ENCODE peak calls at places on chromosome 18, in six cellular contexts. U, W, Q, H, K and Z are unnamed samples.

GRCh38 chr18:63224574-63224973 is 95.0 kb downstream of the BCL2 start:
- DNase-seq in U (no peak), W (no peak), Q (no peak), H (no peak), K (no peak), Z (no peak)

GRCh38 chr18:14947482-14948162 is 199.7 kb downstream of the ANKRD30B start:
- DNase-seq in U (no peak), W (no peak), Q (no peak), H (no peak), K (no peak), Z (no peak)

GRCh38 chr18:48116873-48117630 is 186.6 kb upstream of the SMAD2 start:
- DNase-seq in U (no peak), W (no peak), Q (no peak), H (no peak), K (no peak), Z (no peak)

GRCh38 chr18:8946046-8946838 is 156.3 kb upstream of the NDUFV2 start:
- DNase-seq in U (no peak), W (peak; percentile 94), Q (no peak), H (no peak), K (no peak), Z (no peak)

GRCh38 chr18:8301427-8302172 is 307.6 kb upstream of the RAB12 start:
- DNase-seq in U (no peak), W (peak; percentile 27), Q (no peak), H (no peak), K (no peak), Z (no peak)

GRCh38 chr18:3540805-3541548 is 91.0 kb downstream of the TGIF1 start:
- DNase-seq in U (no peak), W (no peak), Q (no peak), H (no peak), K (no peak), Z (no peak)

GRCh38 chr18:47968006-47968676 is 37.7 kb upstream of the SMAD2 start:
- DNase-seq in U (no peak), W (peak; percentile 63), Q (peak; percentile 93), H (no peak), K (no peak), Z (no peak)

GRCh38 chr18:61589724-61590065 is 256.5 kb downstream of the CDH20 start:
- DNase-seq in U (no peak), W (peak; percentile 87), Q (no peak), H (no peak), K (no peak), Z (no peak)

GRCh38 chr18:77657651-77658308 is 408.1 kb downstream of the GALR1 start:
- DNase-seq in U (peak; percentile 43), W (no peak), Q (no peak), H (no peak), K (no peak), Z (no peak)

GRCh38 chr18:3214855-3215637 is 4.7 kb downstream of the MYOM1 start:
- DNase-seq in U (no peak), W (no peak), Q (peak; percentile 35), H (no peak), K (no peak), Z (no peak)

GRCh38 chr18:69257861-69258458 is 142.7 kb upstream of the DOK6 start:
- DNase-seq in U (no peak), W (peak; percentile 90), Q (no peak), H (no peak), K (no peak), Z (no peak)

GRCh38 chr18:62957885-62958472 is 242.6 kb downstream of the PHLPP1 start:
- DNase-seq in U (no peak), W (peak; percentile 59), Q (peak; percentile 79), H (peak; percentile 24), K (peak; percentile 33), Z (no peak)

GRCh38 chr18:13545955-13546354 is 180.4 kb downstream of the FAM210A start:
- DNase-seq in U (peak; percentile 42), W (no peak), Q (no peak), H (no peak), K (no peak), Z (no peak)

GRCh38 chr18:45772081-45772480 is 48.1 kb downstream of the SLC14A1 start:
- DNase-seq in U (no peak), W (no peak), Q (no peak), H (no peak), K (no peak), Z (no peak)

GRCh38 chr18:67669993-67670671 is 153.6 kb upstream of the DSEL start:
- DNase-seq in U (no peak), W (peak; percentile 79), Q (no peak), H (no peak), K (no peak), Z (no peak)

GRCh38 chr18:33020877-33021276 is 248.1 kb upstream of the KLHL14 start:
- DNase-seq in U (no peak), W (no peak), Q (no peak), H (no peak), K (no peak), Z (no peak)

GRCh38 chr18:48563027-48563426 is 24.2 kb downstream of the CTIF start:
- DNase-seq in U (no peak), W (peak; percentile 56), Q (no peak), H (no peak), K (peak; percentile 36), Z (no peak)

GRCh38 chr18:27428716-27429475 is 243.8 kb upstream of the CHST9 start:
- DNase-seq in U (no peak), W (no peak), Q (no peak), H (no peak), K (no peak), Z (no peak)

GRCh38 chr18:9546468-9546867 is 67.9 kb downstream of the PPP4R1 start:
- DNase-seq in U (no peak), W (no peak), Q (no peak), H (no peak), K (no peak), Z (no peak)

GRCh38 chr18:40670991-40671390 is 1284.0 kb upstream of the PIK3C3 start:
- DNase-seq in U (no peak), W (no peak), Q (no peak), H (no peak), K (no peak), Z (no peak)

GRCh38 chr18:37484893-37485834 is 80.4 kb downstream of the CELF4 start:
- DNase-seq in U (no peak), W (peak; percentile 59), Q (peak; percentile 78), H (no peak), K (peak; percentile 31), Z (peak; percentile 92)

GRCh38 chr18:5556317-5556974 is 12.6 kb upstream of the EPB41L3 start:
- DNase-seq in U (peak; percentile 70), W (peak; percentile 71), Q (no peak), H (no peak), K (peak; percentile 87), Z (no peak)

GRCh38 chr18:80033181-80034067 is 810 bp upstream of the RBFA start:
- DNase-seq in U (peak; percentile 86), W (peak; percentile 39), Q (peak; percentile 84), H (peak; percentile 87), K (no peak), Z (peak; percentile 88)

DNA sequence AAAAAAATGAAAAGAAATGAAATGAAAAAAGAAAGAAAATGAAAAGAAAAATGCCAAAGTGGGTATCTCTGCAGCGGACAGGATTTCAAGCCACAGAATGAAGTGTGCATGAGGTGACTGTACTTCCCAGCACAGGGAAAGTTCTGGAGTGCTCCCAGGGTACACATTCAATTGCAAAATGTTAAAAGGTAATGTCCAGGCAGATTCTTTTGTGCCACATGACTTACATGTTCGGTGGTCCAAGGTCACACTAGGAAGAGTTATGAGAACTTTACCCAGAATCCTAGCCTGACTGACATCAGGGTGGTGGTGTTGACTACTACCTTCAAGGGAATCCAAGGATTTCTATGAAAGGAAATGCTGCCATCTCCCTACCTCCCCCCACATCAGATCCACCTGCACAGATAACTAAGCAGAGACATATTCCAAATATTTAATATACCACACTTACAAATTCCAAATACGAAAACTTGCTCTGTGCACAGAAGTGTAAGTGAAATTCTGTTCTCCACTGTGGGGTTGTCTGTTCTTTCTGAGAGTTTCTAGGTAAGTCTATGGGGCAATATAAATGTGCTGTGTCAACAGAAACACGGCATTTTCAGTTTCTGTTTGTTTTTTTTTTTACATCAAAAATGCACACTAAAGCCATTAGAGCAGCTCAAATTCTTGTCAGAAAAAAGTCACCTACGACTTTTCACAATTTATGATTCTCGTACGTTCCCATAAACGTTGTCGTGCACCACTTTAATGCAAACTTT is 56.6 kb downstream of the CABYR start:
- DNase-seq in U (no peak), W (no peak), Q (no peak), H (no peak), K (no peak), Z (no peak)
- H3K4me3 ChIP-seq in U (no peak overlapping the region), W (no peak overlapping the region), Q (no peak overlapping the region), H (no peak overlapping the region), K (no peak overlapping the region), Z (no peak overlapping the region)

GRCh38 chr18:59918320-59918755 is 18.5 kb downstream of the PMAIP1 start:
- DNase-seq in U (no peak), W (peak; percentile 62), Q (no peak), H (no peak), K (peak; percentile 39), Z (no peak)
- H3K4me3 ChIP-seq in U (no peak overlapping the region), W (no peak overlapping the region), Q (no peak overlapping the region), H (no peak overlapping the region), K (no peak overlapping the region), Z (no peak overlapping the region)

DNA sequence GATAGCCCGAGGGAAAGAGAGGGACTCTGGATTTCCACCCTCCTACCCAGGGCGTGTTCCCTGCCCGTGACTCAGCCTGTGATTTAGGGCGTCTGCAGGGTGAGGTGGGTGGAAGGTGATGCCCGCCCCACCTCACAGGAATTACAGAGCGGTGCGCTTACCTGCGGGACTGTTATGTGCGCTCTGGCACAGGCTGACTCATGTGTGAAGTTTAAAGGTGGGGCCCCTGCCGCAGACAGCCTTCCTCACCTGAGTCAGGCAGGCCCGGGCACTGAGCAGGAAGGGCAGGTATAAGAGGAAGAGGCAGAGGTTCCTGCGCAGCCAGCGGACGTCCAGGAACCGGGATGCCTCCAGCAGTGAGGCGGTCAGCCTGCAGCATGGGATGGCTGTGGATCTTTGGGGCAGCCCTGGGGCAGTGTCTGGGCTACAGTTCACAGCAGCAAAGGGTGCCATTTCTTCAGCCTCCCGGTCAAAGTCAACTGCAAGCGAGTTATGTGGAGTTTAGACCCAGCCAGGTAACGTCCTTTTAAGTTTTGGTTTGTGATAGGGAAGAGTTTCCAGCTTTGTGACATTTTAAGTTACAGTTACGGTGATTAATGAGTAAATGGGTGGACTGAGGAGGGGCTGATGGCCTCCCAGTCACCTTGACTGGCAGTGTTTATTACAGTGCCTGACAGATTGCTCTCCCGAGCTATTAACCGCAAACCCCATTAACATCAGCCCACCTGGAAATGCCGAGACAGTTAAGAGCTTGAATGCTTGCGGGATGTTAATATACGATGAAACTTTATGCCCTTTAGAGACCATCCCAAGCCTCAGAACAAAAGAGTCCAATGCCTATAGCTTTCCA is 141.6 kb upstream of the TTC39C start:
- DNase-seq in U (no peak), W (no peak), Q (peak; percentile 37), H (peak; percentile 33), K (no peak), Z (no peak)
- H3K4me3 ChIP-seq in U (no peak overlapping the region), W (no peak overlapping the region), Q (no peak overlapping the region), H (no peak overlapping the region), K (no peak overlapping the region), Z (no peak overlapping the region)

DNA sequence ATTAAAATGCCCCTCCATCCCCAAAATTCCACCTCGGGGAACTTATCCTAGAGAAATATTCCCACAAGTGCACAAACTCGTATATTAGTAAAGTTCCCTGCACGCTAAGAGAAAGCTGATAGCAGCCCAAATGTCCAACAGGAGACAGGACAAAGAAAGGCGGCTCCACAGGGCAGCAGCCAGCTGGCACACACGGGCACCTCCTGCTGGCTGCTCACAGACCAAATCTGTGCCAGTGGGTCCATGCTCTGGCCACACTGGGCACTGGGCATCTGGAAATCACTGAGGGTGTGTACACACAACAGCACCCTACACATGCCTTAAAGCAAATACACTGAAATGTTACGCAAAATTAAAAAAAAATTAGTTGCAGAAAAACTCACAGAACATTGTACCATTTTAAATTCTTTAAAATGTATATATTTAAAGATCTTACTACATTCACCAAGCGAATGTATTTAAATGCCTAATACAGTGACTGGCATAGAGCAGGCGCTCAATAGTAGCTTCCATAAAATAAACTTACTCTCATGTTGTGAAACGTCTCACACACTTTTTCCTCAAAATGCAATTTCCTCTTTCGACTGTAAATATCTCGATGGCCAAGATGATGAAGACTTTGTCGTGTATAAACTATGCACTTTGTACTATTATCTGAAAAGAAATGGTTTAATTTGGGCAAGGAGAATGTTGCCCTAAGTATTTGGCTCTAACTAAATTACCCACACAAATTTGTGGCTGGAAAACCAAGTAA is 19.4 kb downstream of the ZNF516 start:
- DNase-seq in U (peak; percentile 46), W (no peak), Q (no peak), H (no peak), K (no peak), Z (no peak)
- H3K4me3 ChIP-seq in U (no peak overlapping the region), W (no peak overlapping the region), Q (no peak overlapping the region), H (no peak overlapping the region), K (no peak overlapping the region), Z (no peak overlapping the region)